ENCODE peak calls at places on chromosomes 16 and 17, in five cellular contexts. Y is neuronal stem cell, W is IMR-90, X is mesendoderm, T is H9. D is an unnamed sample.

GRCh38 chr17:82277851-82278250 is 4.4 kb upstream of the CSNK1D start:
- DNase-seq in T (no peak), Y (no peak), X (no peak), W (no peak), D (no peak)

GRCh38 chr17:40035162-40035559 is 19.0 kb downstream of the MED24 start:
- DNase-seq in Y (peak), W (peak), T (peak), X (peak), D (no peak)

GRCh38 chr17:70037498-70037897 is 37.5 kb upstream of the KCNJ16 start:
- DNase-seq in T (no peak), Y (no peak), W (no peak), X (no peak), D (no peak)

GRCh38 chr17:51107666-51108227 is 12.9 kb downstream of the SPAG9 start:
- DNase-seq in T (no peak), W (no peak), X (no peak), Y (no peak), D (no peak)

GRCh38 chr16:1610841-1611653 is 825 bp downstream of the IFT140 start:
- DNase-seq in W (no peak), T (no peak), X (no peak), Y (peak), D (peak)

GRCh38 chr16:2585651-2586081 is 47.8 kb downstream of the PDPK1 start:
- DNase-seq in X (no peak), T (peak), W (no peak), Y (no peak), D (no peak)

GRCh38 chr17:17206149-17206912 is at the start of gene PLD6:
- DNase-seq in W (peak), T (peak), Y (no peak), X (no peak), D (peak)

GRCh38 chr17:78263736-78264340 is 32.4 kb downstream of the TMEM235 start:
- DNase-seq in W (no peak), Y (no peak), T (no peak), X (no peak), D (no peak)

GRCh38 chr17:67606896-67607604 is 110.7 kb upstream of the NOL11 start:
- DNase-seq in X (no peak), Y (no peak), T (no peak), W (no peak), D (no peak)

GRCh38 chr16:55495616-55496289 is 13.1 kb upstream of the LPCAT2 start:
- DNase-seq in X (no peak), Y (no peak), T (peak), W (peak), D (no peak)

GRCh38 chr16:79509221-79509631 is 91.3 kb downstream of the MAF start:
- DNase-seq in T (no peak), W (no peak), X (no peak), Y (no peak), D (no peak)

GRCh38 chr17:64572682-64573154 is 65.9 kb downstream of the CEP95 start:
- DNase-seq in W (peak), Y (no peak), X (peak), T (no peak), D (peak)

GRCh38 chr17:17641621-17642409 is 39.4 kb upstream of the RAI1 start:
- DNase-seq in T (peak), W (peak), X (peak), Y (peak), D (peak)

GRCh38 chr16:81066700-81067099 is 10.3 kb downstream of the C16orf46 start:
- DNase-seq in Y (no peak), T (no peak), W (no peak), X (no peak), D (no peak)

GRCh38 chr16:50322333-50322732 is 46.5 kb downstream of the BRD7 start:
- DNase-seq in Y (no peak), T (no peak), X (no peak), W (no peak), D (no peak)

GRCh38 chr16:88886915-88887521 is 20.6 kb upstream of the PABPN1L start:
- DNase-seq in W (peak), Y (no peak), X (no peak), T (no peak), D (no peak)

GRCh38 chr16:22844426-22844825 is 30.5 kb downstream of the HS3ST2 start:
- DNase-seq in W (no peak), Y (no peak), X (peak), T (no peak), D (no peak)

GRCh38 chr16:84986879-84987278 is 24.5 kb downstream of the ZDHHC7 start:
- DNase-seq in X (no peak), Y (no peak), W (no peak), T (no peak), D (no peak)

GRCh38 chr17:2259769-2260536 is 43.6 kb downstream of the SMG6 start:
- DNase-seq in X (peak), Y (no peak), T (no peak), W (peak), D (no peak)

GRCh38 chr16:22721497-22722100 is 92.4 kb upstream of the HS3ST2 start:
- DNase-seq in X (no peak), W (no peak), T (no peak), Y (no peak), D (no peak)

GRCh38 chr16:878071-878784 is 77.7 kb upstream of the GNG13 start:
- DNase-seq in T (peak), X (peak), W (peak), Y (no peak), D (no peak)

GRCh38 chr16:19589771-19590302 is 34.3 kb downstream of the VPS35L start:
- DNase-seq in W (peak), Y (no peak), X (no peak), T (no peak), D (peak)

GRCh38 chr17:1894753-1895339 is 65.0 kb downstream of the RPA1 start:
- DNase-seq in Y (no peak), T (no peak), W (no peak), X (no peak), D (peak)

GRCh38 chr17:49439305-49439672 is 24.6 kb upstream of the PHB1 start:
- DNase-seq in Y (no peak), W (no peak), X (no peak), T (no peak), D (no peak)

GRCh38 chr16:57403965-57404817 is at the start of gene CCL17:
- DNase-seq in X (no peak), T (no peak), W (no peak), Y (no peak), D (no peak)

GRCh38 chr16:3479654-3480216 is 15.6 kb downstream of the C16orf90 start:
- DNase-seq in T (no peak), X (no peak), Y (no peak), W (no peak), D (no peak)

GRCh38 chr16:72371307-72372081 is 199.5 kb upstream of the PMFBP1 start:
- DNase-seq in Y (peak), X (peak), T (peak), W (peak), D (peak)

GRCh38 chr17:3750926-3751325 is 27.2 kb downstream of the HASPIN start:
- DNase-seq in W (no peak), Y (no peak), X (no peak), T (no peak), D (no peak)

GRCh38 chr16:15055141-15056053 is 477 bp downstream of the NTAN1 start:
- DNase-seq in X (peak), W (peak), T (no peak), Y (no peak), D (peak)

GRCh38 chr17:10435096-10435495 is 13.3 kb upstream of the MYH8 start:
- DNase-seq in W (no peak), T (no peak), X (peak), Y (no peak), D (peak)

GRCh38 chr16:75012380-75013081 is 13.7 kb downstream of the ZNRF1 start:
- DNase-seq in W (no peak), Y (no peak), X (no peak), T (no peak), D (no peak)

DNA sequence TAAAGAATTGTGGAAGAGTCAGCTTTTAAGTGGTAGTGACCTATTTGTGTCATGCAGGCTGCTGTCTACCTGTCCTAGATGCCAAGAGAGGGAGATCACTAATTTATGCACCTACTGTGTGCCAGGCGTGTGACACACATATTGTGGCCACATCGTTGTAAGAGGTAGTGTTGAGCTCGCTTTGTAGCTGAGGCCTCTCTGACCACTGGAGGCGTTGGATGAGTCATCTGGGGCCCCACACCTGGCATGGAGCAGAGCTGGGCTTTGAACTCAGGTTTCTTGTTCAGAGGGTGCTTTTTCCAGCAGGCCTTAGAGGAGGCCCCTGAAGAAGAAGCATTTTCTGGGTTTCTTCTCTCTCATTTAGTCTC is 52.3 kb upstream of the LGALS9 start:
- DNase-seq in X (peak), T (no peak), W (peak), Y (no peak), D (peak)
- H3K4ac ChIP-seq in X (no peak), T (no peak), W (peak), Y (no peak), D (peak)

GRCh38 chr17:45366049-45366448 is 49.2 kb upstream of the MAP3K14 start:
- DNase-seq in X (no peak), T (peak), W (no peak), Y (no peak), D (no peak)

GRCh38 chr17:45368661-45369060 is 51.8 kb upstream of the MAP3K14 start:
- DNase-seq in T (no peak), W (peak), X (no peak), Y (no peak), D (no peak)

GRCh38 chr17:45364531-45365390 is 47.9 kb upstream of the MAP3K14 start:
- DNase-seq in X (peak), Y (no peak), W (peak), T (peak), D (no peak)

GRCh38 chr17:45366691-45367090 is 49.9 kb upstream of the MAP3K14 start:
- DNase-seq in Y (no peak), X (no peak), T (peak), W (no peak), D (no peak)

DNA sequence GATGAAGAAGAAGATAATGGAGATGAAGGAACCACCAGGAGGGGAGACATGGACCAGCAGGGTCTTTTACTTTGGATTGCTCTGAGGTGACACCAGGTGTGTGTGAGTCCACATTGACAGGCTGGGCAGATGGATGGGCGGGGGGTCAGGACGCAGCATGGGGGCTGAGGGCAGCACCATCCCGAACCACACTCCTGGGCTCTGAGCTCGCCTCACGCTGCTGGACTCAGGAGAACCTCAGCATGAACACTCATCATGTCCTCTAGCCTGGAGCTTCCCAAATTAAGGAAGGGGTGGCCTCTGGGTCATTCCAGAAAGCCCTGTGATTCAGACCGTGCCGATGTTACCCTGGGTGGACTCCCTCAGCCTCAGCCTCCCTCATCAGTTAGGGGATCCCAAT is 50.4 kb upstream of the MAP3K14 start:
- DNase-seq in Y (no peak), W (no peak), X (no peak), T (peak), D (no peak)
- H2BK120ac ChIP-seq in Y (no peak), W (peak), X (no peak), T (no peak), D (no peak)

DNA sequence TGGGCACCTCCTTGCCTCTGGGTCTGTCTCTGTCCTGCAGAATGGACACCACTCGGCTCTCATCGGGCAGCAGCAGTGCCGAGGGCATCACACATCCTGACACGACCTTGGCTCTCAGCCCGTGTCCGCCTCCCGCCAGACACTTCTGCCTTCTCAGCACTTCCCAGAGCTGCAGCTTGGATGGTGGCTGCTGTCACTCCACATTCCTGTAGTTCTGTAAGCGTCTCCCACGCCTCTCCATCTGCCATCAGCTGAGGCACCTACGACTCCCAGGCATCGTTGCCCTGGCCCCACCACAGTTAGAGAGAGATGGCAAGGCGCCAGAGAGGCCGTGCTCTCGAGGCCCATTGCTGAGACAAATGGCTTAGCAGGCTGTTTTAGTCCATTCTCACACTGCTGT is 195.9 kb upstream of the CHMP6 start:
- DNase-seq in X (no peak), T (no peak), W (no peak), Y (no peak), D (no peak)
- H3K4ac ChIP-seq in X (no peak), T (no peak), W (peak), Y (no peak), D (no peak)

GRCh38 chr17:47878203-47879027 is 17.6 kb upstream of the SP2 start:
- DNase-seq in T (peak), X (no peak), Y (no peak), W (no peak), D (no peak)
- H2BK120ac ChIP-seq in T (no peak), X (no peak), Y (no peak), W (no peak), D (peak)

GRCh38 chr16:11088432-11088794 is 144.0 kb downstream of the CLEC16A start:
- DNase-seq in X (no peak), Y (no peak), T (no peak), W (no peak), D (no peak)
- H3K4ac ChIP-seq in X (no peak), Y (no peak), T (no peak), W (peak), D (no peak)

D was measured in trophoblast cell.